ENCODE peak calls at places on chromosomes 13 and 19, in ten cellular contexts. H is GM13977, E is GM12878, K is endothelial cell, T is osteocyte, Z is heart left ventricle, R is GM12865, O is astrocyte, J is foreskin fibroblast, M is ovary. C is an unnamed sample.

GRCh38 chr13:65932587-65933239 is 1297.4 kb downstream of the PCDH9 start:
- DNase-seq in H (no peak), E (no peak), K (no peak), T (no peak), Z (no peak), R (no peak), O (no peak), J (peak), M (no peak), C (no peak)

GRCh38 chr13:108676620-108677019 is 47.2 kb downstream of the MYO16 start:
- DNase-seq in H (no peak), E (no peak), K (no peak), T (no peak), Z (no peak), R (no peak), O (no peak), J (no peak), M (no peak), C (no peak)

GRCh38 chr13:57632276-57633140 is 964 bp downstream of the PCDH17 start:
- DNase-seq in H (peak), E (no peak), K (peak), T (no peak), Z (peak), R (no peak), O (peak), J (peak), M (no peak), C (peak)

GRCh38 chr19:13053238-13053637 is 49.4 kb downstream of the LYL1 start:
- DNase-seq in H (no peak), E (no peak), K (no peak), T (no peak), Z (no peak), R (no peak), O (no peak), J (peak), M (peak), C (no peak)

GRCh38 chr19:41384351-41384750 is 8.0 kb downstream of the TMEM91 start:
- DNase-seq in H (no peak), E (no peak), K (no peak), T (no peak), Z (no peak), R (peak), O (no peak), J (no peak), M (no peak), C (no peak)

GRCh38 chr13:32205426-32206096 is 109.6 kb downstream of the ZAR1L start:
- DNase-seq in H (no peak), E (no peak), K (no peak), T (no peak), Z (no peak), R (no peak), O (no peak), J (no peak), M (no peak), C (no peak)

GRCh38 chr19:35260694-35261304 is 8.0 kb upstream of the USF2 start:
- DNase-seq in H (no peak), E (no peak), K (no peak), T (peak), Z (no peak), R (no peak), O (no peak), J (no peak), M (no peak), C (peak)

GRCh38 chr13:87887459-87888123 is 216.4 kb downstream of the SLITRK5 start:
- DNase-seq in H (no peak), E (no peak), K (no peak), T (no peak), Z (no peak), R (no peak), O (no peak), J (no peak), M (no peak), C (no peak)

GRCh38 chr13:83780201-83780600 is 102.1 kb downstream of the SLITRK1 start:
- DNase-seq in H (no peak), E (no peak), K (peak), T (no peak), Z (no peak), R (peak), O (peak), J (peak), M (no peak), C (no peak)

GRCh38 chr13:98162935-98163334 is 14.1 kb downstream of the RNF113B start:
- DNase-seq in H (no peak), E (no peak), K (no peak), T (no peak), Z (no peak), R (no peak), O (no peak), J (no peak), M (no peak), C (no peak)

GRCh38 chr19:9917322-9917721 is 19.0 kb downstream of the OLFM2 start:
- DNase-seq in H (no peak), E (no peak), K (peak), T (no peak), Z (no peak), R (peak), O (no peak), J (peak), M (no peak), C (no peak)

GRCh38 chr13:51770160-51770559 is 33.8 kb downstream of the DHRS12 start:
- DNase-seq in H (no peak), E (no peak), K (no peak), T (peak), Z (no peak), R (no peak), O (no peak), J (no peak), M (no peak), C (no peak)

GRCh38 chr13:51768976-51769375 is 35.0 kb downstream of the DHRS12 start:
- DNase-seq in H (no peak), E (no peak), K (no peak), T (peak), Z (no peak), R (no peak), O (no peak), J (no peak), M (no peak), C (no peak)

GRCh38 chr13:51767100-51767499 is 36.9 kb downstream of the DHRS12 start:
- DNase-seq in H (no peak), E (no peak), K (peak), T (peak), Z (no peak), R (no peak), O (no peak), J (no peak), M (no peak), C (no peak)

GRCh38 chr13:51769455-51770127 is 34.4 kb downstream of the DHRS12 start:
- DNase-seq in H (no peak), E (no peak), K (no peak), T (peak), Z (peak), R (no peak), O (no peak), J (no peak), M (peak), C (no peak)

DNA sequence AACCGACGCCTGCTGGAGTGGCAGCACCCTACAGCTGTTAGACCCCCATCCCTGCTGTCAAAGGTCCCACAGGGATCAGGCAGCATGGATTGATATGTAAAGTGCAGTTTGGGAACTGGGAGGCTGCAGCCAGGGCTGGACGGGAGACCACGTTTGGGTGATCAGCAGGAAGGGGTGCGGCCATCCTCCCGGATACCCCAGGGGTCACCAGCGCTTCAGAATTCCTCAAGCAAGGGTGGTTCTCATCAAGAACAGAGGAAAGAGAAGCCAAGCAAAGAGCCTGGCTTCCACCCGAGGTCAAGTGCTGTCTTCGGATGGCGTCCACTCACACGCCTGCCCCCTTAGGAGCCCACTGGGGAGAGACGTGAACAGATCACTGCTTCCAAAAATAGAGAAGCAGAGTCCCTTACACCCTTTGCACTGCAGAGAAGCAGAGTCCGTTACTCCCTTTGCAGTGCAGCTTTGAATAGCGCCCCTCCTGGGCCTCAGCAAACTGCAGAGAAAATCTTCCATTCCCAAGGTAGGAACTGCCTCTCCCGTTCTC is 35.5 kb downstream of the DHRS12 start:
- DNase-seq in H (no peak), E (no peak), K (no peak), T (peak), Z (no peak), R (no peak), O (no peak), J (no peak), M (no peak), C (no peak)
- TF ChIP-seq CTCF in H (no peak), E (no peak), K (peak), T (no peak), Z (peak), R (no peak), O (peak), J (no peak), M (no peak), C (peak)

DNA sequence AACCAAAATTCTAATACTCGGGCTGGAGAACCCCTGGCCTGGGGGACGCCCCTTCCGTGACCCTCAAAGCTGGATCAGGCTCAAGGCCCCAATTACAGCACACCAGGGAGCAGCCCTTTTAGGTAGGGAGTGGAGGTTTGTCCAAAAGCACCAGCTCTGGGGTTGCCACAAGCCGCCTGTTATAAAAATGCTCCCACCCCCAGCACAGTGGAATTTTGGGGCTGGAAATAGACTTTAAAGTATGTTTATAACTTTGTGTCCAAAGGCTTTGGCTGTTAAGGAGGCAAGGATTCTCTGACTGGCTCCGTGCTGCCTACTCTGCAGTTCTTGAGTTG is 564 bp upstream of the GMIP start:
- DNase-seq in H (no peak), E (no peak), K (no peak), T (no peak), Z (no peak), R (no peak), O (no peak), J (peak), M (no peak), C (no peak)
- TF ChIP-seq CTCF in H (no peak), E (no peak), K (peak), T (peak), Z (no peak), R (no peak), O (no peak), J (no peak), M (no peak), C (peak)

DNA sequence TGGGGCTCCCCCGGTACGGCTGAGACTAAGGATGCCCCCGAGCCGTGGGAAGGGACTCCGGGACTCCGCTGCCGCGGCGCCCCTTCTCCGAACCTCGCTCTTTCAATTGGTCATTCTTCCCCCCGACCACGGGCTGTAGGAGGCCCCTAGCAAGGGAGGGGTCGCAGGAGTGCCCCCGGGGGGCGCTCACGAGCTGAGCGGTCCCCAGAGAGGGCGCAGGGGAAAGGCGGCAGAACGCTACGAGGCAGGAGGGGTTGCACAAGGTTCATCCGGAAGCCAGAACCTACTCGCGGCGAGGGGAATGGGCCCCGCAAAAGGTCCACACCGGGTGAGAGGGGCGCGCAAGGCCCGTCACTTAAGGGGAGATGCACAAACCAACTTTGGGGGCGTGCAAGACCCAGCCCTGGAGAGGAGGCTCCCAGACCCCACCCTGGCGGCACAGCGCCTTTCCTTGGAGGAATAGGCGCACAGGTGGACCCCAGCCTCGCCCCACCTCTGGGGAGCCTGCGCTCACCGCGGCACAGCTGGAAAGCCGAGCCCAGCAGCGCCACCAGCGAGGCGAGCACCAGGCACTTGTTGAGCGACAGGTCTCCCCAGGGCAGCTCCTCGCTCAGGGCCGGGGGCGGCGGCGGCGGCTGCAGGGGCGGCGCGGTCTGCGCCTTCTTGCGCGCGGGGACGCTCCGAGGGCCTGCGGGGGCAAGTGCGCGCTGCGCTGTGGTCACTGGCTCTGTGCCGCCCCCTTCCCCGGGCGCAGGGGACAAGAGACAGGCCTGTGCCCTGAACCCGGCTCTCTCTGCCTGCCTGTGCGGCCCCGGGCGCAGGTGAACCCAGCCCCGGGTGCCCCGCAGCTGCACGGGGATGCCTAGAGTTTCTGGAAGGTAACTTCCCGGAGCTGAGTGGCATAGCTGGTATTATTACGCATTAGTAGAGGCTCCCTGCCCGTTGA is 2.8 kb downstream of the JSRP1 start:
- DNase-seq in H (peak), E (no peak), K (no peak), T (no peak), Z (no peak), R (peak), O (no peak), J (no peak), M (no peak), C (peak)
- TF ChIP-seq CTCF in H (peak), E (peak), K (peak), T (peak), Z (no peak), R (peak), O (no peak), J (no peak), M (no peak), C (peak)

DNA sequence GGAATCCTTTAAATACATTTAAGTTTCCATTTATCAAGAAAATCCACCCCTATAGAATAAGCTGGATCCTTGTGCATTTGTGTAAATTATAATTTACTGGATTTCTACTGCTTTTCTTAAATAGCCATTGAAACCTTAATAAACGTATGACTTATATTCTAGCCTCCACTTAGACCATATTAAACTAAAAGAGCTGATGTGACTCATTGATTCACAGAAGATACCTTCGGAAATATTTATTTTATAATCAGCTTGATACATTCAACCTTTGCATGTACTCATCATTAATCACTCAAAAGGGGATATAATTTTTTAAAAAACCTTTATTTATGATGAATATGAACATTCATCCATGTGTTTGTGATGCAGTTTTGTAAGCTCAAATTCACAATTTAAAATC is 136.3 kb downstream of the SPRY2 start:
- DNase-seq in H (no peak), E (no peak), K (no peak), T (no peak), Z (no peak), R (no peak), O (no peak), J (no peak), M (no peak), C (no peak)
- TF ChIP-seq CTCF in H (no peak), E (no peak), K (no peak), T (no peak), Z (no peak), R (no peak), O (no peak), J (no peak), M (no peak), C (no peak)